ENCODE peak calls at places on chromosome 13, in seven cellular contexts. J is GM12878, M is H1, W is SK-N-SH, S is HepG2, B is K562, H is GM12892. I is an unnamed sample.

GRCh38 chr13:23613971-23614370 is 43.8 kb downstream of the TNFRSF19 start:
- DNase-seq in B (no peak), J (no peak), S (no peak), W (no peak), H (no peak), M (no peak), I (no peak)

GRCh38 chr13:97435297-97435682 is 1.3 kb downstream of the RAP2A start:
- DNase-seq in S (no peak), J (no peak), B (no peak), W (no peak), H (no peak), M (no peak), I (no peak)

GRCh38 chr13:66748712-66749111 is 481.4 kb downstream of the PCDH9 start:
- DNase-seq in H (no peak), W (no peak), S (no peak), M (no peak), J (no peak), B (no peak), I (no peak)

GRCh38 chr13:76758738-76759137 is 127.5 kb downstream of the KCTD12 start:
- DNase-seq in M (no peak), B (no peak), J (no peak), S (no peak), W (peak), H (no peak), I (no peak)

GRCh38 chr13:30600470-30600869 is 17.2 kb upstream of the USPL1 start:
- DNase-seq in M (no peak), S (no peak), H (no peak), B (no peak), J (no peak), W (no peak), I (no peak)

GRCh38 chr13:95882121-95882520 is 171.1 kb downstream of the UGGT2 start:
- DNase-seq in H (no peak), W (no peak), J (no peak), M (no peak), S (no peak), B (no peak), I (no peak)

GRCh38 chr13:50309872-50310594 is 294.8 kb downstream of the KCNRG start:
- DNase-seq in M (no peak), J (no peak), H (no peak), S (peak), B (no peak), W (no peak), I (no peak)

GRCh38 chr13:25088562-25089221 is 7.2 kb upstream of the PABPC3 start:
- DNase-seq in B (no peak), S (no peak), M (no peak), W (no peak), J (no peak), H (no peak), I (no peak)

GRCh38 chr13:27274631-27275030 is 4.0 kb downstream of the RASL11A start:
- DNase-seq in M (no peak), B (no peak), J (no peak), H (no peak), W (no peak), S (no peak), I (no peak)

GRCh38 chr13:25384747-25385270 is 13.0 kb downstream of the ATP8A2 start:
- DNase-seq in S (no peak), M (no peak), W (no peak), B (no peak), J (no peak), H (no peak), I (no peak)

GRCh38 chr13:113916330-113916815 is 52.5 kb upstream of the GAS6 start:
- DNase-seq in B (no peak), W (no peak), S (no peak), J (no peak), H (no peak), M (no peak), I (no peak)
- TF ChIP-seq POLR2AphosphoS5 in B (no peak), W (no peak), S (no peak), J (no peak), H (no peak), M (no peak), I (no peak)

GRCh38 chr13:33633701-33634525 is 184.0 kb upstream of the RFC3 start:
- DNase-seq in H (no peak), J (no peak), B (no peak), S (peak), M (no peak), W (no peak), I (no peak)
- TF ChIP-seq TAF1 in H (no peak), J (no peak), B (no peak), S (no peak), M (no peak), W (no peak), I (no peak)

GRCh38 chr13:28865951-28866350 is 45.8 kb downstream of the MTUS2 start:
- DNase-seq in H (no peak), W (no peak), S (no peak), B (no peak), M (no peak), J (no peak), I (no peak)
- TF ChIP-seq POLR2AphosphoS5 in H (no peak), W (no peak), S (no peak), B (no peak), M (no peak), J (no peak), I (no peak)

DNA sequence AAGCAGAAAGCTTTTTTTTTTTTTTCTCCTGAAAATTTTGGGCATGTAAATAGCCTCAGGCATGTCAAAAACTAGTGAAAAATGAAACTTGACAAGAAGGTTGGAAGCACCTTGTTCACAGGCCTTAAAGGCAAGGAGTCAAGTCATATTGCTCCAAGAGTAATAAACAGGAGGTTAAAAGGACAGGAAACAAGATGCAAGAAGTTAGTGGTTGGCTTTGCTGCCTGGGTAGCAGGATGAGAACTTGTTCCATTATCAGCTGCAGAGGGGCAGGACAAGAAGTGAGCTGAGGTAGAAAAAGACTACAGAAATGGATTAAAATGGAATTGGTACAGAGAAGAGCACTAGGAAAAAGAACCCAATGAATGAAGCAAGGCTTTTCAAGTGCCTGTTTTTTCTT is 242.6 kb downstream of the DCT start:
- DNase-seq in W (no peak), S (no peak), H (no peak), M (no peak), J (no peak), B (no peak), I (no peak)
- TF ChIP-seq TAF1 in W (no peak), S (no peak), H (no peak), M (no peak), J (no peak), B (no peak), I (no peak)

GRCh38 chr13:43544011-43544410 is 242.8 kb downstream of the ENOX1 start:
- DNase-seq in J (no peak), M (no peak), H (no peak), S (no peak), W (no peak), B (no peak), I (no peak)
- TF ChIP-seq POLR2AphosphoS5 in J (no peak), M (no peak), H (no peak), S (no peak), W (no peak), B (no peak), I (no peak)

I was measured in GM12891.